ENCODE peak calls at places on chromosomes 2 and 18, in seven cellular contexts. C is HCT116, U is GM12878, I is H1, Q is HepG2, E is K562, S is SK-N-SH. W is an unnamed sample.

GRCh38 chr2:219614076-219614860 is 13.2 kb upstream of the SLC4A3 start:
- DNase-seq in C (no peak), U (no peak), I (no peak), Q (no peak), E (no peak), S (no peak), W (no peak)

GRCh38 chr18:49013961-49014604 is 63.3 kb upstream of the SMAD7 start:
- DNase-seq in C (no peak), U (no peak), I (peak; percentile 43), Q (no peak), E (no peak), S (no peak), W (no peak)

GRCh38 chr18:1308686-1309085 is 404.0 kb downstream of the ADCYAP1 start:
- DNase-seq in C (no peak), U (no peak), I (no peak), Q (no peak), E (no peak), S (no peak), W (no peak)

GRCh38 chr18:23668731-23669130 is 6.0 kb upstream of the ANKRD29 start:
- DNase-seq in C (no peak), U (no peak), I (no peak), Q (no peak), E (no peak), S (no peak), W (no peak)

GRCh38 chr18:35424356-35424755 is 47.2 kb upstream of the ZNF396 start:
- DNase-seq in C (no peak), U (no peak), I (no peak), Q (no peak), E (no peak), S (no peak), W (no peak)

GRCh38 chr2:32011566-32011960 is 755 bp upstream of the MEMO1 start:
- DNase-seq in C (no peak), U (no peak), I (peak; percentile 41), Q (no peak), E (no peak), S (no peak), W (no peak)

GRCh38 chr2:221541131-221541735 is 30.9 kb downstream of the EPHA4 start:
- DNase-seq in C (no peak), U (no peak), I (no peak), Q (no peak), E (no peak), S (no peak), W (no peak)

GRCh38 chr18:58911241-58911640 is 46.6 kb downstream of the ZNF532 start:
- DNase-seq in C (no peak), U (no peak), I (no peak), Q (no peak), E (no peak), S (no peak), W (no peak)

GRCh38 chr2:114057638-114058037 is 167.7 kb downstream of the ACTR3 start:
- DNase-seq in C (no peak), U (no peak), I (no peak), Q (no peak), E (no peak), S (no peak), W (no peak)

GRCh38 chr2:201909348-201909747 is 103.0 kb downstream of the CDK15 start:
- DNase-seq in C (no peak), U (no peak), I (no peak), Q (no peak), E (no peak), S (no peak), W (no peak)

GRCh38 chr2:205405194-205405593 is 277.1 kb upstream of the NRP2 start:
- DNase-seq in C (no peak), U (no peak), I (no peak), Q (no peak), E (no peak), S (no peak), W (no peak)

GRCh38 chr2:863732-864450 is 86.8 kb upstream of the SNTG2 start:
- DNase-seq in C (no peak), U (no peak), I (peak; percentile 11), Q (no peak), E (no peak), S (no peak), W (no peak)

GRCh38 chr2:30336978-30337841 is 105.9 kb downstream of the LBH start:
- DNase-seq in C (no peak), U (peak; percentile 92), I (no peak), Q (no peak), E (no peak), S (no peak), W (no peak)

GRCh38 chr2:85133751-85134254 is 611 bp downstream of the TCF7L1 start:
- DNase-seq in C (no peak), U (no peak), I (peak; percentile 71), Q (no peak), E (no peak), S (peak; percentile 81), W (no peak)

GRCh38 chr2:109202486-109202885 is 73.5 kb downstream of the SH3RF3 start:
- DNase-seq in C (no peak), U (no peak), I (no peak), Q (no peak), E (no peak), S (no peak), W (no peak)

GRCh38 chr18:35603528-35603927 is 22.0 kb downstream of the GALNT1 start:
- DNase-seq in C (no peak), U (no peak), I (no peak), Q (peak; percentile 31), E (no peak), S (no peak), W (no peak)

GRCh38 chr18:58779514-58779913 is 85.2 kb upstream of the ZNF532 start:
- DNase-seq in C (no peak), U (no peak), I (no peak), Q (no peak), E (no peak), S (no peak), W (no peak)

GRCh38 chr2:174051039-174051438 is 85.9 kb upstream of the SP3 start:
- DNase-seq in C (no peak), U (no peak), I (no peak), Q (no peak), E (no peak), S (no peak), W (no peak)

GRCh38 chr18:51400721-51401120 is 203.2 kb upstream of the MEX3C start:
- DNase-seq in C (no peak), U (no peak), I (no peak), Q (no peak), E (no peak), S (no peak), W (no peak)

GRCh38 chr2:105111365-105112150 is 73.7 kb downstream of the MRPS9 start:
- DNase-seq in C (no peak), U (no peak), I (no peak), Q (no peak), E (no peak), S (no peak), W (no peak)

GRCh38 chr2:174333502-174334277 is 1.1 kb upstream of the SP9 start:
- DNase-seq in C (no peak), U (no peak), I (peak; percentile 65), Q (no peak), E (no peak), S (no peak), W (no peak)

GRCh38 chr2:179129574-179130238 is 79.8 kb upstream of the CCDC141 start:
- DNase-seq in C (no peak), U (no peak), I (no peak), Q (no peak), E (no peak), S (peak; percentile 6), W (peak; percentile 12)

GRCh38 chr2:232133078-232133477 is 171.6 kb downstream of the DIS3L2 start:
- DNase-seq in C (no peak), U (no peak), I (no peak), Q (peak; percentile 13), E (no peak), S (no peak), W (no peak)

GRCh38 chr2:153828335-153828734 is 43.4 kb upstream of the GALNT13 start:
- DNase-seq in C (no peak), U (no peak), I (no peak), Q (no peak), E (no peak), S (no peak), W (no peak)
- TF ChIP-seq SIN3A in C (no peak), U (no peak), I (no peak), Q (no peak), E (no peak), S (no peak), W (no peak)

GRCh38 chr2:47778698-47779415 is 4.1 kb upstream of the MSH6 start:
- DNase-seq in C (no peak), U (no peak), I (no peak), Q (no peak), E (no peak), S (no peak), W (no peak)

GRCh38 chr2:47777268-47777972 is 5.5 kb upstream of the MSH6 start:
- DNase-seq in C (no peak), U (no peak), I (no peak), Q (no peak), E (no peak), S (no peak), W (no peak)

GRCh38 chr2:47776621-47777020 is 6.3 kb upstream of the MSH6 start:
- DNase-seq in C (no peak), U (no peak), I (no peak), Q (no peak), E (no peak), S (no peak), W (no peak)

GRCh38 chr2:47782557-47783490 is at the start of gene MSH6:
- DNase-seq in C (peak; percentile 68), U (peak; percentile 39), I (peak; percentile 91), Q (peak; percentile 85), E (peak; percentile 97), S (peak; percentile 100), W (no peak)

GRCh38 chr2:47779416-47779790 is 3.5 kb upstream of the MSH6 start:
- DNase-seq in C (no peak), U (no peak), I (no peak), Q (no peak), E (no peak), S (no peak), W (no peak)
- TF ChIP-seq SIN3A in C (no peak), U (no peak), I (no peak), Q (no peak), E (no peak), S (no peak), W (no peak)

DNA sequence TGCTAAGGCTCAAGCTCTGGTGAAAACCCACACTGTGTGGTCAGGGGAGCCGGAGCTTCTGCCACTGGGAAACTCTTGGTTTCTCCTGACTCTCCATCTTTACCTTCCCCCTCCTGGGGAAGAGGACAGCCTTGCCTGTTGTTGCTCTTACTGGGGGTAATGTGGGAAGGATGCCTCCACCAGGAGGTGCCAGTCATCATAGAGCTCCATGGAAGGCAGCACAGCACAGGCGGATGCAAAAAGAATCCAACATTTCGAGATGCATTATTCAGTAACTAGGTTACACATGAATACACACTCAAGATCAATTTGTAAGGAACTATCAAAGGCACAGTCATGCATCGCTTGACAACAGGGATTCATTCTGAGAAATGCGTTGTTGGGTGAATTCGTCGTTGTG is 322.6 kb downstream of the AFF3 start:
- DNase-seq in C (no peak), U (no peak), I (no peak), Q (no peak), E (no peak), S (peak; percentile 30), W (no peak)
- TF ChIP-seq SIN3A in C (no peak), U (no peak), I (no peak), Q (no peak), E (no peak), S (no peak), W (no peak)

DNA sequence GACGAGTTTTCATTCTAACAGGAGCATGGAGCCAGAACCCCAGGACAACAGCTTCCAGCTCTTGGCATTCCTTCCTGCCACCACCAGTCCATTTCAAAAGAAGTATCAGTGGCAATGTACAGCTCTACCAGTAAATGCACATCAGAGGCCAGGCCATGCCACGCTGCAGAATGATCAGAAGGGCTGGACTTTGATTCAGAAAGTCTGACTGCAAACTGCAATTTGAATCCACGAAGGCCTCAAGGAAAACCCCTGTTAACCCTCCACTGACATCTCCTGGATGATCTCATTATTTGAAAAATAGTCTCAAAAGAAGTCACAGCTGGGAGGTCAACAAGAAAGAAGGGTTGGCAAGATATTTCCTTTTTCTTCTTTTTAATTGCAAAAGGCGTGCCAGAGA is 119.2 kb downstream of the MYO5B start:
- DNase-seq in C (no peak), U (no peak), I (no peak), Q (peak; percentile 38), E (no peak), S (no peak), W (no peak)
- TF ChIP-seq SIN3A in C (no peak), U (no peak), I (no peak), Q (no peak), E (no peak), S (no peak), W (no peak)

W was measured in Panc1.